ENCODE peak calls at places on chromosomes 11 and 22, in seven cellular contexts. I is hepatic stellate cell, H is NCI-H1417, Q is DMS79, E is thoracic aorta, O is astrocyte of the hippocampus, G is type B pancreatic cell. S is an unnamed sample.

GRCh38 chr11:30328676-30329075 is 5.8 kb downstream of the ARL14EP start:
- DNase-seq in I (no peak), H (no peak), Q (no peak), E (no peak), O (peak), G (no peak), S (no peak)

GRCh38 chr11:70496591-70497535 is 98.5 kb downstream of the CTTN start:
- DNase-seq in I (no peak), H (no peak), Q (no peak), E (no peak), O (no peak), G (no peak), S (no peak)

GRCh38 chr11:83265331-83265730 is 20.8 kb downstream of the CCDC90B start:
- DNase-seq in I (peak), H (no peak), Q (no peak), E (no peak), O (no peak), G (no peak), S (no peak)

GRCh38 chr11:63999349-64000025 is 13.2 kb downstream of the OTUB1 start:
- DNase-seq in I (no peak), H (peak), Q (no peak), E (peak), O (peak), G (peak), S (no peak)

GRCh38 chr22:21942939-21943338 is 9.7 kb downstream of the PPM1F start:
- DNase-seq in I (no peak), H (no peak), Q (no peak), E (no peak), O (peak), G (no peak), S (no peak)

GRCh38 chr11:66316849-66317251 is at the start of gene CD248:
- DNase-seq in I (peak), H (no peak), Q (no peak), E (no peak), O (peak), G (no peak), S (no peak)

GRCh38 chr11:126345759-126346585 is 9.5 kb upstream of the ST3GAL4 start:
- DNase-seq in I (no peak), H (no peak), Q (no peak), E (no peak), O (peak), G (no peak), S (no peak)

GRCh38 chr22:38870312-38870741 is 1.7 kb downstream of the CBX6 start:
- DNase-seq in I (peak), H (peak), Q (peak), E (peak), O (peak), G (peak), S (no peak)

GRCh38 chr11:116333193-116333592 is 439.6 kb downstream of the BUD13 start:
- DNase-seq in I (no peak), H (no peak), Q (no peak), E (no peak), O (no peak), G (no peak), S (no peak)

GRCh38 chr11:2482745-2483144 is 37.9 kb downstream of the KCNQ1 start:
- DNase-seq in I (no peak), H (no peak), Q (no peak), E (no peak), O (no peak), G (peak), S (no peak)

GRCh38 chr22:47621253-47621652 is 858.8 kb downstream of the TBC1D22A start:
- DNase-seq in I (no peak), H (no peak), Q (no peak), E (no peak), O (no peak), G (no peak), S (no peak)

GRCh38 chr22:21866821-21867527 is 471 bp downstream of the MAPK1 start:
- DNase-seq in I (peak), H (peak), Q (no peak), E (no peak), O (peak), G (no peak), S (no peak)

GRCh38 chr11:134071766-134072403 is 3.0 kb downstream of the JAM3 start:
- DNase-seq in I (no peak), H (peak), Q (peak), E (no peak), O (peak), G (no peak), S (no peak)

GRCh38 chr11:117591316-117592039 is 205.5 kb downstream of the DSCAML1 start:
- DNase-seq in I (no peak), H (no peak), Q (no peak), E (no peak), O (no peak), G (no peak), S (no peak)

GRCh38 chr11:2525166-2525861 is 80.5 kb downstream of the KCNQ1 start:
- DNase-seq in I (no peak), H (no peak), Q (no peak), E (no peak), O (no peak), G (peak), S (no peak)

GRCh38 chr22:44453441-44454112 is 44.5 kb downstream of the RTL6 start:
- DNase-seq in I (no peak), H (no peak), Q (no peak), E (no peak), O (no peak), G (peak), S (no peak)

GRCh38 chr11:13206086-13206640 is 71.4 kb upstream of the BMAL1 start:
- DNase-seq in I (no peak), H (no peak), Q (no peak), E (no peak), O (peak), G (no peak), S (no peak)

GRCh38 chr11:46346886-46347636 is at the start of gene DGKZ:
- DNase-seq in I (peak), H (peak), Q (peak), E (no peak), O (peak), G (peak), S (peak)

GRCh38 chr11:6268811-6269210 is 9.2 kb downstream of the CCKBR start:
- DNase-seq in I (no peak), H (no peak), Q (no peak), E (no peak), O (no peak), G (no peak), S (no peak)

GRCh38 chr11:12981879-12982531 is 27.1 kb upstream of the RASSF10 start:
- DNase-seq in I (no peak), H (no peak), Q (no peak), E (no peak), O (no peak), G (no peak), S (no peak)

GRCh38 chr22:49156662-49157285 is 670.9 kb downstream of the BRD1 start:
- DNase-seq in I (no peak), H (peak), Q (peak), E (no peak), O (no peak), G (no peak), S (no peak)

GRCh38 chr11:59112494-59112893 is 5.5 kb downstream of the FAM111B start:
- DNase-seq in I (no peak), H (no peak), Q (no peak), E (no peak), O (no peak), G (no peak), S (no peak)

GRCh38 chr11:11010624-11011127 is 152.8 kb upstream of the ZBED5 start:
- DNase-seq in I (peak), H (no peak), Q (no peak), E (no peak), O (peak), G (no peak), S (no peak)

GRCh38 chr22:39239561-39240423 is 5.0 kb downstream of the PDGFB start:
- DNase-seq in I (no peak), H (peak), Q (peak), E (no peak), O (no peak), G (no peak), S (no peak)

GRCh38 chr11:78417175-78417887 is at the start of gene GAB2:
- DNase-seq in I (no peak), H (peak), Q (peak), E (no peak), O (no peak), G (no peak), S (no peak)

GRCh38 chr11:48007677-48008076 is 27.3 kb downstream of the PTPRJ start:
- DNase-seq in I (no peak), H (no peak), Q (no peak), E (no peak), O (no peak), G (no peak), S (no peak)

GRCh38 chr11:64060861-64061444 is 25.2 kb downstream of the FLRT1 start:
- DNase-seq in I (peak), H (no peak), Q (peak), E (no peak), O (peak), G (no peak), S (no peak)

GRCh38 chr22:21622624-21623401 is 7.0 kb downstream of the YDJC start:
- DNase-seq in I (no peak), H (no peak), Q (no peak), E (no peak), O (no peak), G (no peak), S (no peak)

GRCh38 chr11:27563201-27563600 is 56.6 kb upstream of the LIN7C start:
- DNase-seq in I (peak), H (no peak), Q (no peak), E (no peak), O (peak), G (no peak), S (no peak)

GRCh38 chr11:124276081-124276480 is 19.9 kb downstream of the OR8G5 start:
- DNase-seq in I (no peak), H (no peak), Q (no peak), E (no peak), O (peak), G (no peak), S (no peak)

GRCh38 chr11:134223066-134223465 is 701 bp downstream of the NCAPD3 start:
- DNase-seq in I (no peak), H (peak), Q (peak), E (no peak), O (peak), G (no peak), S (no peak)

GRCh38 chr11:128061321-128061871 is 526.0 kb downstream of the ETS1 start:
- DNase-seq in I (no peak), H (peak), Q (peak), E (no peak), O (peak), G (no peak), S (no peak)

GRCh38 chr11:71240865-71241691 is 11.3 kb downstream of the SHANK2 start:
- DNase-seq in I (peak), H (no peak), Q (no peak), E (no peak), O (peak), G (no peak), S (no peak)

GRCh38 chr11:130400793-130401483 is 27.5 kb downstream of the ADAMTS8 start:
- DNase-seq in I (peak), H (no peak), Q (no peak), E (no peak), O (peak), G (no peak), S (no peak)

GRCh38 chr11:4839851-4840549 is 9.0 kb downstream of the OR51S1 start:
- DNase-seq in I (no peak), H (no peak), Q (no peak), E (no peak), O (no peak), G (no peak), S (no peak)

GRCh38 chr11:43920598-43921419 is 21.6 kb upstream of the C11orf96 start:
- DNase-seq in I (peak), H (peak), Q (no peak), E (peak), O (peak), G (no peak), S (no peak)

GRCh38 chr11:2186669-2187266 is 15.2 kb upstream of the TH start:
- DNase-seq in I (no peak), H (no peak), Q (no peak), E (no peak), O (peak), G (no peak), S (no peak)